ENCODE peak calls at places on chromosomes 13 and 19, in four cellular contexts. P, G, U and C are unnamed samples.

GRCh38 chr19:13902993-13903555 is 2.8 kb downstream of the BRME1 start:
- DNase-seq in U (no peak), G (no peak), P (no peak), C (no peak)

GRCh38 chr19:42576241-42576640 is 18.5 kb downstream of the CEACAM8 start:
- DNase-seq in P (no peak), G (no peak), U (no peak), C (no peak)

GRCh38 chr19:13277104-13277809 is 127.0 kb downstream of the IER2 start:
- DNase-seq in G (no peak), U (peak; percentile 60), P (peak; percentile 49), C (peak; percentile 69)

GRCh38 chr19:16756649-16757048 is 37.0 kb downstream of the NWD1 start:
- DNase-seq in G (no peak), P (no peak), U (no peak), C (no peak)

GRCh38 chr19:50663280-50663790 is 14.1 kb downstream of the C19orf81 start:
- DNase-seq in P (no peak), G (no peak), U (no peak), C (no peak)

GRCh38 chr13:39496487-39496998 is 106.5 kb downstream of the LHFPL6 start:
- DNase-seq in P (no peak), G (no peak), U (no peak), C (no peak)

GRCh38 chr13:102011539-102011938 is 390.3 kb downstream of the FGF14 start:
- DNase-seq in U (no peak), P (no peak), G (no peak), C (no peak)

GRCh38 chr19:47305309-47305751 is 4.3 kb upstream of the C5AR1 start:
- DNase-seq in P (peak; percentile 86), G (peak; percentile 90), U (peak; percentile 90), C (peak; percentile 87)

GRCh38 chr13:51946163-51946669 is 65.0 kb downstream of the ATP7B start:
- DNase-seq in G (no peak), U (no peak), P (no peak), C (no peak)

GRCh38 chr19:38691938-38692457 is 44.5 kb downstream of the ACTN4 start:
- DNase-seq in P (peak; percentile 57), U (no peak), G (peak; percentile 96), C (peak; percentile 74)

GRCh38 chr13:101919541-101920306 is 467.2 kb downstream of the ITGBL1 start:
- DNase-seq in G (no peak), P (no peak), U (no peak), C (peak; percentile 18)

GRCh38 chr19:15299568-15300409 is 32.5 kb downstream of the BRD4 start:
- DNase-seq in G (no peak), U (no peak), P (no peak), C (no peak)

GRCh38 chr13:66563076-66563475 is 667.1 kb downstream of the PCDH9 start:
- DNase-seq in U (no peak), P (no peak), G (no peak), C (no peak)

GRCh38 chr19:11580665-11581418 is 3.4 kb upstream of the ACP5 start:
- DNase-seq in P (no peak), U (peak; percentile 34), G (no peak), C (no peak)

GRCh38 chr19:11577451-11578341 is at the start of gene ACP5:
- DNase-seq in G (no peak), U (no peak), P (peak; percentile 53), C (no peak)

GRCh38 chr19:11578342-11579142 is 1.1 kb upstream of the ACP5 start:
- DNase-seq in U (peak; percentile 47), G (peak; percentile 80), P (peak; percentile 81), C (peak; percentile 75)

GRCh38 chr19:11574689-11575088 is 2.8 kb downstream of the ACP5 start:
- DNase-seq in U (no peak), G (no peak), P (no peak), C (no peak)

DNA sequence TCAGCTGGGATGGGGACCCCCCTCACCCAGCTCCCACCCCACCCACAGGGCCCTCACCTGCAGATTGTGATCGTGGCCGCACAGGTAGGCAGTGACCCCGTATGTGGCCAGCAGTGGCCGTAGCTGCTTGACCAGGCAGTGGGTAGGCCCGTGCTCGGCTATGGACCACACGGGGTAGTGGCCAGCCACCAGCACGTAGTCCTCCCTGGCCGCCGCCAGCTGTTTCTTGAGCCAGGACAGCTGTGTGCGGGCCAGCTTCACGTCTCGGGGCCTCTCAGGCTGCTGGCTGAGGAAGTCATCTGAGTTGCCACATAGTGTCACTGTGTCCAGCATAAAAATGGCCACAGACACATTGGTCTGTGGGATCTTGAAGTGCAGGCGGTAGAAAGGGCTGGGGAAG is 1.3 kb downstream of the ACP5 start:
- DNase-seq in P (no peak), U (no peak), G (no peak), C (no peak)
- H3K4me1 ChIP-seq in P (peaks cover 12% of the 10 kb centered on the region), U (no peaks in the 10 kb centered on the region), G (peaks cover 10% of the 10 kb centered on the region), C (no peaks in the 10 kb centered on the region)

DNA sequence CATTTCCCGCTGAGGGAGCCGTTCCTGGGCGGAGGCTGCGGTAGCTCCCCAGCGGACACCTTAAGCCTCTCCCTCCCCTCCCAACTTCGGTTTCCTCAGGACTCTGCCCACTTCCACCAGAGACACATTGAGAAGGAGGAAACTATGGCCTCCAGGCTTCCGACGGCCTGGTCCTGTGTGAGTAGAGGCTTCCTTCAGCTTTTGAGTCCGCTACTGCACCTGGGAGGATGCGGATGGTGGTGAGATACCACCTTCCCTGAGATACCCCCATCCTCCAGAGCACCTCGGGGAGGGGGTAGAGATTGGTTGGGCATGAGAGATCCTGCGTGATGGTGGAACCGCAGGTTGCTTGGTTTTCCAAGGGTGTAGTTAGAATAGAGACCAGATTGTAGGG is 958 bp downstream of the ZNF274 start:
- DNase-seq in U (no peak), P (no peak), G (no peak), C (no peak)
- H3K9me3 ChIP-seq in U (no peaks in the 10 kb centered on the region), P (peaks cover 11% of the 10 kb centered on the region), G (peaks cover 98% of the 10 kb centered on the region), C (peaks cover 33% of the 10 kb centered on the region)

GRCh38 chr19:40282920-40283319 is 2.2 kb downstream of the AKT2 start:
- DNase-seq in G (no peak), U (no peak), P (no peak), C (no peak)
- H3K27ac ChIP-seq in G (no peak overlapping the region), U (peak overlapping the region; percentile 97), P (no peak overlapping the region), C (peak overlapping the region; percentile 0)

GRCh38 chr13:23744315-23744714 is 144.9 kb downstream of the MIPEP start:
- DNase-seq in U (no peak), P (no peak), G (no peak), C (no peak)

GRCh38 chr13:23743717-23744116 is 145.5 kb downstream of the MIPEP start:
- DNase-seq in U (no peak), P (no peak), G (no peak), C (no peak)

GRCh38 chr13:23741879-23742510 is 147.2 kb downstream of the MIPEP start:
- DNase-seq in G (no peak), P (no peak), U (no peak), C (no peak)

GRCh38 chr13:23740002-23740401 is 149.2 kb downstream of the MIPEP start:
- DNase-seq in G (no peak), U (no peak), P (no peak), C (no peak)

GRCh38 chr13:23743269-23743668 is 145.9 kb downstream of the MIPEP start:
- DNase-seq in P (no peak), U (no peak), G (no peak), C (no peak)
- H3K4me1 ChIP-seq in P (no peaks in the 10 kb centered on the region), U (no peaks in the 10 kb centered on the region), G (no peaks in the 10 kb centered on the region), C (peaks cover 3% of the 10 kb centered on the region)